ENCODE peak calls at places on chromosomes 5 and 9, in seven cellular contexts. P is HCT116, G is GM12878, E is SK-N-SH, D is H1, J is K562, H is HepG2. Z is an unnamed sample.

GRCh38 chr5:410911-411517 is 32.0 kb upstream of the EXOC3 start:
- DNase-seq in H (no peak), E (no peak), J (no peak), G (no peak), P (no peak), D (no peak), Z (no peak)

GRCh38 chr5:2863675-2864433 is 112.4 kb upstream of the IRX2 start:
- DNase-seq in H (no peak), P (no peak), D (no peak), G (no peak), J (no peak), E (no peak), Z (no peak)

GRCh38 chr5:148909001-148909400 is 82.6 kb downstream of the ADRB2 start:
- DNase-seq in E (no peak), J (no peak), P (no peak), D (no peak), H (no peak), G (no peak), Z (no peak)

GRCh38 chr5:100595812-100596173 is 60.6 kb downstream of the FAM174A start:
- DNase-seq in H (no peak), J (no peak), D (no peak), G (no peak), P (no peak), E (no peak), Z (no peak)

GRCh38 chr9:21806644-21807043 is 4.2 kb downstream of the MTAP start:
- DNase-seq in P (no peak), E (no peak), D (no peak), J (no peak), G (no peak), H (no peak), Z (no peak)

GRCh38 chr5:28328691-28329090 is 1290.3 kb upstream of the CDH9 start:
- DNase-seq in D (no peak), J (no peak), G (no peak), E (no peak), P (no peak), H (no peak), Z (no peak)

GRCh38 chr9:113593682-113594281 is 130.3 kb downstream of the RGS3 start:
- DNase-seq in J (peak; percentile 78), E (peak; percentile 94), P (peak; percentile 49), D (peak; percentile 86), H (peak; percentile 85), G (no peak), Z (no peak)

GRCh38 chr9:116045083-116045482 is 108.5 kb upstream of the PAPPA start:
- DNase-seq in J (no peak), E (no peak), H (no peak), P (no peak), G (no peak), D (no peak), Z (no peak)

GRCh38 chr9:115367321-115367720 is 249.4 kb upstream of the TNC start:
- DNase-seq in H (no peak), D (no peak), J (no peak), E (no peak), P (no peak), G (no peak), Z (no peak)

GRCh38 chr9:128245293-128246151 is 30.3 kb downstream of the GOLGA2 start:
- DNase-seq in D (no peak), G (no peak), J (no peak), E (peak; percentile 88), H (peak; percentile 72), P (no peak), Z (no peak)

GRCh38 chr9:136722969-136723356 is 10.6 kb downstream of the DIPK1B start:
- DNase-seq in D (no peak), E (peak; percentile 49), J (no peak), G (no peak), P (no peak), H (no peak), Z (no peak)

GRCh38 chr9:83013867-83014605 is 48.9 kb downstream of the RASEF start:
- DNase-seq in P (no peak), J (no peak), D (no peak), H (no peak), G (no peak), E (no peak), Z (no peak)

GRCh38 chr9:126146254-126147145 is 180.1 kb upstream of the MVB12B start:
- DNase-seq in H (peak; percentile 91), E (peak; percentile 45), P (no peak), G (peak; percentile 15), D (peak; percentile 75), J (peak; percentile 16), Z (peak; percentile 28)

DNA sequence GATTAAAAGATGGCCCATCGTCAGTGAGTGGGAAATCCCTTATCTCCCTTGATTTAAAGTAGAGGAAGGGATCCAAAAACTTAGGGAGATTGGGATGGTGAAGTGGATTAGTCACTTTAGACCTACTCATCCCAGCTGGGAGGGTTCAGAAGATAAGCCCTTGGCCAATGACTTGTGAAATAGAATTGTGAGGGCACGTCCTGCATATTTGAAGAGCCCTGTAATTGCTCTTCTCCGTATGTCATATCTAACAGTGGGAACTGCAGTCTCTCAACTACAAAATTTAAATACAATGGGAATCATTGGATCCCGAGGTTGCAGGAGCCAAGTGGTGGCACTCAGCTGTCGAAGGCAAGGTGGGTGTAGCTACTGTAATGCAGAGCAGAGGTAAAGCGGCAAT is 65.4 kb upstream of the C9orf72 start:
- DNase-seq in G (no peak), P (no peak), E (no peak), D (no peak), J (no peak), H (no peak), Z (no peak)
- TF ChIP-seq JUND in G (no peak), P (no peak), E (no peak), D (no peak), J (no peak), H (no peak), Z (no peak)

GRCh38 chr5:68428232-68428811 is 212.8 kb downstream of the PIK3R1 start:
- DNase-seq in D (no peak), P (no peak), G (no peak), E (no peak), J (peak; percentile 66), H (no peak), Z (no peak)
- TF ChIP-seq JUND in D (no peak), P (no peak), G (no peak), E (no peak), J (peak; percentile 69), H (no peak), Z (no peak)

DNA sequence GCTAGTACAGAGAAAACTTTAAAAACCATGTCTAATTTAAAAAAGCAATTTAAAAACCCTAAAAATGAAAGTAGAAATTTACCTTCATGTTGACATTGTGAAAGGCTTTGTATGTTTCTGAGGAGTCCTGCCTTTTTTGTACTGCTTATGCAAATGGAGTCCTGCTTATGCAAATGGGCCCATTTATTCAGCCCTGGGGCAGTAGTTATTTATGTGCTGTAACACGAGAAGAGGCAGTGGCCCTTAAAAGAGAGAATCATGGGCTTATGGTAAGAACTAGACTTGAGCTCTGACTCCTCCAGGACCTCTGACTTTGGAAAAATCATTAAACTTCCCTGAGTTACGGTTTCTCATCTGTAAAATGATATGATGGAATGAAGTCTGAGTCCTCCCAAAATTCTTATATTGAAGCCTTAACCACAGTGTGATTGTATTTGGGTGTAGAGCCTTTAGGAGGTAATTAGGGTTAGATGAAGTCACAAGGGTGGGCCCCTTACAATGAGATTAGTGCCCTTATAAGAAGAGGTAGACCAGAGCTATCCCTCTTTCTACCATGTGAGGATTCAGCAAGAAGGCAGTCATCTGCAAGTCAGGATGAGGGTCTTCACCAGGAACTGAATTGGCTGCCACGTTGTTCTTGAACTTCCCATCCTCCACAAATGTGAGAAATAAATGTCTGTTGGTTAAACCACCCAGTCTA is 447.8 kb upstream of the CD180 start:
- DNase-seq in G (no peak), J (no peak), H (no peak), E (no peak), P (no peak), D (no peak), Z (no peak)
- TF ChIP-seq JUND in G (no peak), J (no peak), H (no peak), E (no peak), P (no peak), D (no peak), Z (no peak)

DNA sequence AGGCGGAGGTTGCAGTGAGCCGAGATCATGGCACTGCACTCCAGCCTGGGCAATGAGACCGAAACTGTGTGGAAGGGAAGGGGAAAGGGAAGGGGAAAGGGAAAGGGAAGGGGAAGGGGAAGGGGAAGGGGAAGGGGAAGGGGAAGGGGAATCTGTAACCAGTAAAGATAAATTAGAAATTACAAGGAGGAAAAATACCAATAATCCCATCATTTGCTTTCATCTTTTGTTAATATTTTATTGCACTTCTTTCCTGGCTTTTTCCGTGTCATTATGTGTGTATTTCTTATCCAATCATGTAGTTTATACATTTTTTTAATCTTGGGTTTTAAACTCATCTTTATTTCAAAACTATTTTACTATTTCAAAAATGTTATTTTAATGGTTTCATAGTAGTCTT is 29.6 kb upstream of the MRPS30 start:
- DNase-seq in D (no peak), E (no peak), P (no peak), G (no peak), J (no peak), H (no peak), Z (no peak)
- TF ChIP-seq JUND in D (no peak), E (no peak), P (no peak), G (no peak), J (no peak), H (no peak), Z (no peak)

GRCh38 chr5:95445442-95445841 is 54.3 kb downstream of the FAM81B start:
- DNase-seq in H (no peak), G (no peak), J (no peak), D (no peak), P (no peak), E (no peak), Z (no peak)

GRCh38 chr5:95446560-95447221 is 55.5 kb downstream of the FAM81B start:
- DNase-seq in P (no peak), H (no peak), G (no peak), E (no peak), J (no peak), D (no peak), Z (no peak)

GRCh38 chr5:95446009-95446408 is 54.8 kb downstream of the FAM81B start:
- DNase-seq in G (no peak), J (peak; percentile 5), E (no peak), P (peak; percentile 10), H (no peak), D (no peak), Z (no peak)

GRCh38 chr5:95448836-95449235 is 57.7 kb downstream of the FAM81B start:
- DNase-seq in E (no peak), H (no peak), G (no peak), D (no peak), J (no peak), P (no peak), Z (no peak)

DNA sequence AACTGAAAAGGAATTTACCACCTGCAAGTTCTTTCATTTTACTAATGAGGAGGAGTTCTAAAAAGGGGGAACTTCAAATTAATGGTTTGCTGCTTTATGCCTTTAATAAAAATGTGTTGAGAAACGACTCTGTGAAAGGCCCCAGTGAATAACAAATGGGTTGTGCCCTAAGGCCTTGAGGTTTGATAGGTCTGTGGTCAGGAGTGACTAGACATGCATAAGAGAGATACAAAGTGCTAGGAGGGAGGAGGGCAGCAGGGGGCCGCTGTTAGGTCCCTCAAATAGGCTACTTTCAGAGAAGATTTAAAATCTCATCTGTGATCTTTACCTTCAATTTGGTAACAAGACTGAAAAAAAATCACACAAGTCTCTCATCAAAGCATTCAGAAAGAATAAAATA is 58.3 kb downstream of the FAM81B start:
- DNase-seq in E (no peak), G (no peak), D (no peak), H (no peak), J (peak; percentile 11), P (no peak), Z (no peak)
- TF ChIP-seq JUND in E (no peak), G (no peak), D (no peak), H (no peak), J (no peak), P (no peak), Z (no peak)

Z was measured in T47D.